ENCODE peak calls at places on chromosomes 3 and 15, in six cellular contexts. E, O, V, R, F and N are unnamed samples.

GRCh38 chr3:67292356-67293225 is 294.5 kb downstream of the KBTBD8 start:
- DNase-seq in E (no peak), O (no peak), V (no peak), R (no peak), F (no peak), N (no peak)

GRCh38 chr15:35533130-35534110 is 12.5 kb downstream of the DPH6 start:
- DNase-seq in E (no peak), O (peak), V (no peak), R (no peak), F (peak), N (no peak)

GRCh38 chr15:82714026-82714425 is 4.4 kb upstream of the AP3B2 start:
- DNase-seq in E (no peak), O (no peak), V (no peak), R (no peak), F (no peak), N (no peak)

GRCh38 chr3:112059497-112059896 is 25.0 kb downstream of the TMPRSS7 start:
- DNase-seq in E (no peak), O (no peak), V (no peak), R (no peak), F (no peak), N (no peak)

GRCh38 chr15:68315495-68316007 is 38.0 kb downstream of the FEM1B start:
- DNase-seq in E (peak), O (no peak), V (no peak), R (no peak), F (no peak), N (no peak)

GRCh38 chr3:134372405-134373277 is 1.6 kb downstream of the AMOTL2 start:
- DNase-seq in E (peak), O (peak), V (no peak), R (no peak), F (peak), N (no peak)

GRCh38 chr3:52153389-52154096 is 680 bp downstream of the POC1A start:
- DNase-seq in E (no peak), O (peak), V (peak), R (no peak), F (peak), N (no peak)

GRCh38 chr15:71443538-71443937 is 328.3 kb downstream of the THSD4 start:
- DNase-seq in E (no peak), O (peak), V (peak), R (peak), F (no peak), N (no peak)